ENCODE peak calls at places on chromosomes 5 and 9, in six cellular contexts. O is HEK293T; C is PC-9; W is activated CD8-positive, alpha-beta memory T cell treated with anti-CD3 and anti-CD28 coated beads for 48 hours; F is CD8-positive, alpha-beta memory T cell; B is A673. P is an unnamed sample.

GRCh38 chr5:17439956-17440355 is 58.1 kb upstream of the TAF11L2 start:
- DNase-seq in F (no peak), O (no peak), B (no peak), W (no peak), C (no peak), P (no peak)

GRCh38 chr9:108869092-108869725 is 7.1 kb downstream of the ACTL7A start:
- DNase-seq in W (no peak), B (no peak), O (no peak), F (no peak), C (peak; percentile 64), P (no peak)

GRCh38 chr5:116454417-116454927 is 120.2 kb downstream of the SEMA6A start:
- DNase-seq in B (peak; percentile 70), F (no peak), W (no peak), O (no peak), C (no peak), P (no peak)

GRCh38 chr9:131252120-131252519 is 24.2 kb downstream of the FAM78A start:
- DNase-seq in O (no peak), C (no peak), B (no peak), W (no peak), F (no peak), P (no peak)

GRCh38 chr5:101393795-101394450 is 490.8 kb upstream of the ST8SIA4 start:
- DNase-seq in C (no peak), F (no peak), B (no peak), O (no peak), W (no peak), P (no peak)

GRCh38 chr9:128731093-128731492 is 7.2 kb upstream of the ZDHHC12 start:
- DNase-seq in F (no peak), B (no peak), W (no peak), O (no peak), C (no peak), P (no peak)

GRCh38 chr9:134734270-134734669 is 92.7 kb downstream of the COL5A1 start:
- DNase-seq in F (no peak), C (no peak), O (peak; percentile 26), W (no peak), B (no peak), P (no peak)

GRCh38 chr9:75483636-75484035 is 395.3 kb downstream of the OSTF1 start:
- DNase-seq in B (no peak), C (no peak), F (no peak), W (no peak), O (no peak), P (no peak)

GRCh38 chr5:102799017-102799416 is 43.9 kb downstream of the PAM start:
- DNase-seq in B (no peak), O (no peak), W (no peak), F (no peak), C (no peak), P (no peak)

GRCh38 chr5:181088289-181088688 is 42.7 kb downstream of the OR2V1 start:
- DNase-seq in F (no peak), W (no peak), B (peak; percentile 28), C (no peak), O (peak; percentile 76), P (no peak)

GRCh38 chr5:10902145-10902544 is 141.1 kb upstream of the DAP start:
- DNase-seq in F (no peak), O (no peak), W (no peak), B (no peak), C (no peak), P (no peak)

GRCh38 chr9:134059188-134059641 is 8.6 kb downstream of the BRD3 start:
- DNase-seq in O (no peak), F (no peak), W (no peak), C (no peak), B (no peak), P (no peak)

GRCh38 chr9:6845881-6846280 is 88.1 kb downstream of the KDM4C start:
- DNase-seq in B (no peak), W (no peak), C (no peak), F (no peak), O (no peak), P (no peak)

GRCh38 chr9:136628287-136628686 is 34.4 kb upstream of the EGFL7 start:
- DNase-seq in F (no peak), O (no peak), B (no peak), W (no peak), C (no peak), P (no peak)

GRCh38 chr9:69370430-69370829 is 45.4 kb downstream of the ENTREP1 start:
- DNase-seq in C (no peak), W (no peak), O (no peak), B (no peak), F (no peak), P (no peak)

GRCh38 chr9:133897675-133898074 is 94.4 kb downstream of the VAV2 start:
- DNase-seq in W (no peak), B (no peak), O (no peak), C (no peak), F (no peak), P (no peak)

GRCh38 chr5:132363431-132364112 is 5.9 kb upstream of the SLC22A5 start:
- DNase-seq in F (no peak), W (no peak), C (peak; percentile 49), O (no peak), B (peak; percentile 29), P (no peak)

GRCh38 chr9:4038182-4038723 is 261.6 kb downstream of the GLIS3 start:
- DNase-seq in C (no peak), B (no peak), O (no peak), F (no peak), W (no peak), P (no peak)

GRCh38 chr9:6771722-6772121 is 13.9 kb downstream of the KDM4C start:
- DNase-seq in B (no peak), F (no peak), O (no peak), W (no peak), C (no peak), P (no peak)